ENCODE peak calls at places on chromosomes 6 and 20, in five cellular contexts. M is AG04450; I is cardiac muscle cell; H is body of pancreas; Y is CD8-positive, alpha-beta T cell. F is an unnamed sample.

GRCh38 chr6:39065561-39065960 is 17.0 kb downstream of the GLP1R start:
- DNase-seq in M (no peak), I (no peak), H (no peak), Y (no peak), F (no peak)

GRCh38 chr6:136643850-136644596 is 93.8 kb upstream of the MAP7 start:
- DNase-seq in M (peak), I (peak), H (peak), Y (peak), F (peak)

GRCh38 chr6:108294787-108295625 is at the start of gene AFG1L:
- DNase-seq in M (peak), I (peak), H (peak), Y (peak), F (peak)

GRCh38 chr6:134739299-134740090 is 210.4 kb downstream of the ALDH8A1 start:
- DNase-seq in M (no peak), I (no peak), H (no peak), Y (no peak), F (no peak)

GRCh38 chr6:52526634-52527033 is 50.2 kb downstream of the TRAM2 start:
- DNase-seq in M (no peak), I (no peak), H (no peak), Y (no peak), F (no peak)

GRCh38 chr6:62393608-62394007 is 107.6 kb upstream of the KHDRBS2 start:
- DNase-seq in M (no peak), I (no peak), H (no peak), Y (no peak), F (no peak)

GRCh38 chr6:10425973-10426780 is 11.3 kb upstream of the TFAP2A start:
- DNase-seq in M (no peak), I (peak), H (no peak), Y (no peak), F (peak)

GRCh38 chr20:37849169-37849568 is 53.8 kb upstream of the VSTM2L start:
- DNase-seq in M (no peak), I (no peak), H (no peak), Y (no peak), F (no peak)

GRCh38 chr20:4867036-4867435 is 134.3 kb downstream of the SLC23A2 start:
- DNase-seq in M (no peak), I (no peak), H (no peak), Y (no peak), F (no peak)

GRCh38 chr6:142644866-142645265 is 300.1 kb downstream of the HIVEP2 start:
- DNase-seq in M (no peak), I (no peak), H (no peak), Y (no peak), F (no peak)

GRCh38 chr20:3687655-3688054 is 5.8 kb upstream of the ADAM33 start:
- DNase-seq in M (peak), I (no peak), H (no peak), Y (no peak), F (no peak)

GRCh38 chr20:36777152-36777551 is 3.6 kb upstream of the DSN1 start:
- DNase-seq in M (no peak), I (no peak), H (no peak), Y (no peak), F (no peak)

GRCh38 chr6:14584450-14584849 is 466.9 kb downstream of the CD83 start:
- DNase-seq in M (no peak), I (no peak), H (no peak), Y (no peak), F (no peak)

GRCh38 chr6:136486357-136486756 is 63.9 kb downstream of the MAP7 start:
- DNase-seq in M (no peak), I (peak), H (no peak), Y (no peak), F (peak)

GRCh38 chr6:161374971-161375873 is 101.4 kb upstream of the AGPAT4 start:
- DNase-seq in M (no peak), I (peak), H (peak), Y (no peak), F (peak)

GRCh38 chr6:169724554-169725269 is 412 bp upstream of the PHF10 start:
- DNase-seq in M (no peak), I (peak), H (peak), Y (peak), F (peak)

GRCh38 chr20:40956503-40956902 is 72.1 kb upstream of the TOP1 start:
- DNase-seq in M (no peak), I (no peak), H (peak), Y (no peak), F (no peak)

GRCh38 chr6:77231438-77232305 is 231.6 kb downstream of the HTR1B start:
- DNase-seq in M (no peak), I (peak), H (no peak), Y (no peak), F (no peak)

GRCh38 chr6:7996538-7997225 is 67.5 kb downstream of the BLOC1S5 start:
- DNase-seq in M (peak), I (no peak), H (no peak), Y (no peak), F (peak)

GRCh38 chr6:157774153-157775135 is 48.6 kb upstream of the SNX9 start:
- DNase-seq in M (no peak), I (peak), H (no peak), Y (no peak), F (peak)

GRCh38 chr20:35508493-35509218 is 20.8 kb downstream of the C20orf173 start:
- DNase-seq in M (no peak), I (no peak), H (no peak), Y (no peak), F (no peak)

GRCh38 chr6:44177691-44178423 is 19.2 kb downstream of the CAPN11 start:
- DNase-seq in M (peak), I (no peak), H (peak), Y (no peak), F (no peak)

GRCh38 chr6:23243858-23244257 is 674.5 kb downstream of the HDGFL1 start:
- DNase-seq in M (no peak), I (peak), H (no peak), Y (no peak), F (no peak)

GRCh38 chr6:149028767-149029405 is 282.1 kb downstream of the UST start:
- DNase-seq in M (peak), I (peak), H (peak), Y (peak), F (peak)

GRCh38 chr6:1524040-1524480 is 85.7 kb upstream of the FOXC1 start:
- DNase-seq in M (no peak), I (peak), H (peak), Y (peak), F (peak)

GRCh38 chr6:13355969-13356368 is 27.6 kb upstream of the TBC1D7 start:
- DNase-seq in M (no peak), I (no peak), H (no peak), Y (no peak), F (no peak)
- H3K27ac ChIP-seq in M (peak), I (no peak), H (no peak), Y (peak), F (peak)

DNA sequence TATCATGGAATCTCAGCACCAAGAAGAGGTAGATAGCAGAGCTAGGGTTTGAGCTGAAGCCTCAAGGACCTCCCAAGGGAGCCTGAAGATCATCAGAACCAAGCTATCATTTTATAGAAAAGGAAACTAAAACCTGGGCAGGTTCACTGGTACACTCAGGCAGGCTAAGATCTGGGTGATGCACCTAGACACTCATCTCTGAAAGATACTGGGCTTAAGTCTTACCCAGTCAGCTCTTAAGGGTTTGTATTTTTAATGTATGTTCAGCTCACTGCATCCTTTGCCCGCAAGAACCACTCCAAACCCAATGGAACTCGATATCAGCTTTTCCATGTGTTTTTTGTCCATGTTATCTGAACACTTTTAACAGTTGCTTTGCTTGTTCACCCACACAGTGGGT is 78.0 kb upstream of the SLC22A16 start:
- DNase-seq in M (no peak), I (no peak), H (no peak), Y (no peak), F (no peak)
- H3K27ac ChIP-seq in M (no peak), I (no peak), H (no peak), Y (no peak), F (no peak)

GRCh38 chr20:59046862-59047261 is 4.3 kb upstream of the PRELID3B start:
- DNase-seq in M (no peak), I (no peak), H (no peak), Y (no peak), F (no peak)

GRCh38 chr20:59047938-59048680 is 5.5 kb upstream of the PRELID3B start:
- DNase-seq in M (no peak), I (no peak), H (no peak), Y (no peak), F (no peak)

GRCh38 chr20:59051666-59052065 is 9.1 kb upstream of the PRELID3B start:
- DNase-seq in M (no peak), I (no peak), H (no peak), Y (no peak), F (no peak)

GRCh38 chr20:59050437-59050836 is 7.9 kb upstream of the PRELID3B start:
- DNase-seq in M (no peak), I (no peak), H (no peak), Y (no peak), F (no peak)

GRCh38 chr20:59048681-59049030 is 6.1 kb upstream of the PRELID3B start:
- DNase-seq in M (no peak), I (no peak), H (no peak), Y (no peak), F (no peak)
- H3K27ac ChIP-seq in M (no peak), I (no peak), H (no peak), Y (no peak), F (no peak)

DNA sequence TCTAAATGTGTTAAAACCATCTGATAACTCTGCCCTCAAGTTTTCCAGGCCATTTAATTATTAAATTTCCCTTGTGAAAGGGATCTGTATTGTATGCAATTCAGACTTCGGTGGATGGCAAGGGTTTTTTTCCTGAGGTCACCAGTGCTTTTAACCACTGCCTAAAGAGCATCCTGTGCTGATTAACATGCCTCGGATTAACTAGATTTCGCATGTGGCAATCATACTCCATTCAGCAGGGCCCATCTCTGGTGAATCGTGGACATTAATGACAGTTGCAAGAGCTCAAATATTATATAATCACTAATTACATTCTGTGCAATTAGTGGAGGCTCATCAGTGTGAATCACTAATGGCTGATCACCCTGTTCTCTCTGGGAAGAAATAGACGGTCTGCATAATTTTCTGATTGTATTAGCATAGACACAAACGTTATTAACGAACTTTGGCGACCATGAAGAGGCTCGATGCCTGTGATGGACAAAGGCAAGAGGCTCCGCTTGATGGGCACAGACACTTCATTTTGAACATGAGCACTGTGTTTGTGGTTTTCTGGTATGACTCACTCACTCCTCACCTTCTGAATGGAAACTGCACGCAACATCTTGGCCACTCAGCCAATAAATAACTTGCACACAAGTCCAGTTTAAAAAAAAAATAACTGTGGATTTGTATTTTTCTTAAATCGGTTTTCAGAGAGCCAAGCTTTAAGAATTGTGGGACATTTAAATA is 31.4 kb downstream of the LINC00237 start:
- DNase-seq in M (no peak), I (no peak), H (no peak), Y (no peak), F (no peak)
- H3K27ac ChIP-seq in M (no peak), I (no peak), H (no peak), Y (no peak), F (no peak)

DNA sequence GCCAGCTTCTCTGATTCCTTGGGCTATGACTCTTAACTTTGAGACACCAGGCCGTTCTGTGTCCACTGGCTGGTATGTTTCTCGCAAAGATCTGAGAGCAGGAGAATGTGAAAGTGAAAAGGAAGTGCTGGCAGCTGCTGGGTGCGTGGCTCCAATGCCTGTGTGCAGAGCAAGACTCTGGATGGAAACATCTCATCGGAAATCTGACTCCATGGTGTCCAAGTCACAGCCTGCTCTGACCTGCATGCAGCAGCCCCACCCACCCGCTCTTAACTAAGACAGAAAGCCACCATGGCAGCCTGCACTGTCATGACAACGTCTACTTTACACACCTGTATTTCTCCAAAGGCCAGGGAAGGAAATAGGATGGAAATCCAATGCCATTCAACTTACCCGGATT is 66.3 kb upstream of the MPC1 start:
- DNase-seq in M (no peak), I (no peak), H (no peak), Y (no peak), F (no peak)
- H3K27ac ChIP-seq in M (no peak), I (no peak), H (no peak), Y (no peak), F (no peak)

GRCh38 chr6:155628315-155628714 is 172.7 kb upstream of the NOX3 start:
- DNase-seq in M (no peak), I (no peak), H (no peak), Y (no peak), F (no peak)

DNA sequence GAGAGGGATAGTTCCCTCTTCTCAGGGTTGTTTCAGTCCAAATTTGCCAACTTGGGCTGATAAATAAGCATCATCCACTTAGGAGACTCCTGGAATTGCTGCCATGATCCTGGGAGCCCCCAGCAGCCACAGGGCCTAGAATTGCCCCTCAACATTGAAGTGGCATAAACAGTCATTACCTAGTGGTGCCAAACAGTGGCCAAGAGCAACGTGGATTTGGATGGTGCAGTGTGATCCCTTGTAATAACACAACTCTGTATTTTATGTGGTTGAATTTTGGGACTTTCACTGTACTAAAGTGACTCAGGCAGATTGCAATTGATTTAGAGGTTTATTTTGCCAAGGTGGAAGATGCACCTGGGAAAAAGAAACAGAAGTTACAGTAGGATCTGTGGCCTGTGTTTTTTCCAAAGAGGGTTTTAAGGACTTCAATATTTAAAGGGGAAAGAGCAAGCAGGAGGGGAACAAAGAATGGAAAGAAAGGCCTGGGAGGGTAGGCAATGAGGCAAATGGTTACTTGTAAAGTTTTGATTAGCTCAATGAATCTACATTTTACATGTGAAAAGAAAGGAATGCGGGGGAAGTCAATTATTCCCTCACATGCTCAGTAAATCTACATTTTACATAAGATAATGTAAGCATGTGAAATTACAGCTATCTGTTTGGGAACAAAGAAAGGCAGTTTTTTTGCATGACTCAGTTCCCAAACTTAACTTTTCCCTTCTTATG is 168.0 kb upstream of the NOX3 start:
- DNase-seq in M (no peak), I (no peak), H (no peak), Y (no peak), F (no peak)
- H3K27ac ChIP-seq in M (no peak), I (no peak), H (no peak), Y (no peak), F (no peak)

F was measured in SK-N-SH.